ENCODE peak calls at places on chromosome 1, in six cellular contexts. One of them, this sample, is unnamed. For H3K27me3 and H3K4me1, the result is how much of the 10 kb centered on the place peaks cover.

GRCh38 chr1:153670859-153671622 is at the start of gene ILF2:
- DNase-seq in tibial artery: peak
- DNase-seq in heart left ventricle: peak
- DNase-seq in DND-41: peak
- DNase-seq in IMR-90: peak
- DNase-seq in fibroblast of lung: peak
- DNase-seq in this sample: peak

GRCh38 chr1:23864801-23865542 is 3.1 kb downstream of the FUCA1 start:
- DNase-seq in heart left ventricle: no peak
- DNase-seq in tibial artery: no peak
- DNase-seq in IMR-90: no peak
- DNase-seq in DND-41: no peak
- DNase-seq in fibroblast of lung: no peak
- DNase-seq in this sample: no peak

GRCh38 chr1:220123889-220124288 is 30.0 kb downstream of the IARS2 start:
- DNase-seq in IMR-90: no peak
- DNase-seq in fibroblast of lung: no peak
- DNase-seq in tibial artery: no peak
- DNase-seq in heart left ventricle: no peak
- DNase-seq in DND-41: peak
- DNase-seq in this sample: peak

GRCh38 chr1:162976628-162977027 is 92.5 kb upstream of the RGS4 start:
- DNase-seq in fibroblast of lung: no peak
- DNase-seq in IMR-90: no peak
- DNase-seq in heart left ventricle: no peak
- DNase-seq in DND-41: no peak
- DNase-seq in tibial artery: no peak
- DNase-seq in this sample: no peak

GRCh38 chr1:57033222-57034019 is 67.6 kb upstream of the C8B start:
- DNase-seq in tibial artery: no peak
- DNase-seq in IMR-90: no peak
- DNase-seq in heart left ventricle: no peak
- DNase-seq in fibroblast of lung: no peak
- DNase-seq in DND-41: no peak
- DNase-seq in this sample: no peak

GRCh38 chr1:203148127-203148526 is 20.6 kb downstream of the ADORA1 start:
- DNase-seq in IMR-90: no peak
- DNase-seq in tibial artery: no peak
- DNase-seq in heart left ventricle: no peak
- DNase-seq in DND-41: no peak
- DNase-seq in fibroblast of lung: no peak
- DNase-seq in this sample: no peak

GRCh38 chr1:172206256-172206655 is 214.2 kb upstream of the C1orf105 start:
- DNase-seq in IMR-90: no peak
- DNase-seq in fibroblast of lung: no peak
- DNase-seq in heart left ventricle: no peak
- DNase-seq in DND-41: no peak
- DNase-seq in tibial artery: no peak
- DNase-seq in this sample: no peak

GRCh38 chr1:22317231-22317919 is 134.3 kb upstream of the ZBTB40 start:
- DNase-seq in IMR-90: no peak
- DNase-seq in tibial artery: no peak
- DNase-seq in DND-41: peak
- DNase-seq in heart left ventricle: no peak
- DNase-seq in fibroblast of lung: no peak
- DNase-seq in this sample: peak

GRCh38 chr1:226568077-226568831 is 19.7 kb downstream of the STUM start:
- DNase-seq in IMR-90: no peak
- DNase-seq in heart left ventricle: no peak
- DNase-seq in DND-41: no peak
- DNase-seq in fibroblast of lung: no peak
- DNase-seq in tibial artery: no peak
- DNase-seq in this sample: no peak

GRCh38 chr1:155015527-155016230 is 13.1 kb downstream of the ZBTB7B start:
- DNase-seq in DND-41: no peak
- DNase-seq in tibial artery: no peak
- DNase-seq in IMR-90: no peak
- DNase-seq in fibroblast of lung: no peak
- DNase-seq in heart left ventricle: no peak
- DNase-seq in this sample: no peak

GRCh38 chr1:166948856-166949350 is 26.4 kb downstream of the ILDR2 start:
- DNase-seq in heart left ventricle: no peak
- DNase-seq in IMR-90: no peak
- DNase-seq in fibroblast of lung: no peak
- DNase-seq in tibial artery: no peak
- DNase-seq in DND-41: no peak
- DNase-seq in this sample: no peak

GRCh38 chr1:117572546-117572945 is 33.3 kb upstream of the TENT5C start:
- DNase-seq in tibial artery: no peak
- DNase-seq in IMR-90: no peak
- DNase-seq in fibroblast of lung: no peak
- DNase-seq in heart left ventricle: no peak
- DNase-seq in DND-41: peak
- DNase-seq in this sample: peak

GRCh38 chr1:221012087-221012486 is 132.8 kb downstream of the HLX start:
- DNase-seq in IMR-90: no peak
- DNase-seq in DND-41: no peak
- DNase-seq in heart left ventricle: no peak
- DNase-seq in tibial artery: no peak
- DNase-seq in fibroblast of lung: no peak
- DNase-seq in this sample: no peak

GRCh38 chr1:33146038-33146437 is 35.8 kb downstream of the TRIM62 start:
- DNase-seq in fibroblast of lung: no peak
- DNase-seq in IMR-90: no peak
- DNase-seq in heart left ventricle: no peak
- DNase-seq in tibial artery: no peak
- DNase-seq in DND-41: no peak
- DNase-seq in this sample: no peak

GRCh38 chr1:78839704-78840277 is 166.7 kb downstream of the ADGRL4 start:
- DNase-seq in DND-41: peak
- DNase-seq in fibroblast of lung: peak
- DNase-seq in heart left ventricle: no peak
- DNase-seq in tibial artery: peak
- DNase-seq in IMR-90: peak
- DNase-seq in this sample: no peak

GRCh38 chr1:208510192-208510952 is 266.2 kb upstream of the PLXNA2 start:
- DNase-seq in heart left ventricle: no peak
- DNase-seq in tibial artery: no peak
- DNase-seq in IMR-90: no peak
- DNase-seq in fibroblast of lung: peak
- DNase-seq in DND-41: no peak
- DNase-seq in this sample: no peak

GRCh38 chr1:60745444-60745843 is 336.9 kb upstream of the NFIA start:
- DNase-seq in fibroblast of lung: no peak
- DNase-seq in heart left ventricle: no peak
- DNase-seq in IMR-90: no peak
- DNase-seq in DND-41: no peak
- DNase-seq in tibial artery: no peak
- DNase-seq in this sample: no peak

GRCh38 chr1:220363196-220363831 is 91.1 kb upstream of the RAB3GAP2 start:
- DNase-seq in fibroblast of lung: no peak
- DNase-seq in tibial artery: no peak
- DNase-seq in IMR-90: no peak
- DNase-seq in heart left ventricle: no peak
- DNase-seq in DND-41: no peak
- DNase-seq in this sample: no peak

GRCh38 chr1:17193222-17194132 is 11.5 kb upstream of the PADI1 start:
- DNase-seq in DND-41: no peak
- DNase-seq in fibroblast of lung: no peak
- DNase-seq in tibial artery: no peak
- DNase-seq in heart left ventricle: no peak
- DNase-seq in IMR-90: no peak
- DNase-seq in this sample: no peak

GRCh38 chr1:157580179-157580827 is 17.6 kb downstream of the FCRL4 start:
- DNase-seq in IMR-90: peak
- DNase-seq in heart left ventricle: no peak
- DNase-seq in fibroblast of lung: peak
- DNase-seq in tibial artery: no peak
- DNase-seq in DND-41: peak
- DNase-seq in this sample: peak
- H3K27me3 ChIP-seq in IMR-90: under half
- H3K27me3 ChIP-seq in heart left ventricle: under half
- H3K27me3 ChIP-seq in fibroblast of lung: under half
- H3K27me3 ChIP-seq in tibial artery: under half
- H3K27me3 ChIP-seq in DND-41: under half
- H3K27me3 ChIP-seq in this sample: under half

DNA sequence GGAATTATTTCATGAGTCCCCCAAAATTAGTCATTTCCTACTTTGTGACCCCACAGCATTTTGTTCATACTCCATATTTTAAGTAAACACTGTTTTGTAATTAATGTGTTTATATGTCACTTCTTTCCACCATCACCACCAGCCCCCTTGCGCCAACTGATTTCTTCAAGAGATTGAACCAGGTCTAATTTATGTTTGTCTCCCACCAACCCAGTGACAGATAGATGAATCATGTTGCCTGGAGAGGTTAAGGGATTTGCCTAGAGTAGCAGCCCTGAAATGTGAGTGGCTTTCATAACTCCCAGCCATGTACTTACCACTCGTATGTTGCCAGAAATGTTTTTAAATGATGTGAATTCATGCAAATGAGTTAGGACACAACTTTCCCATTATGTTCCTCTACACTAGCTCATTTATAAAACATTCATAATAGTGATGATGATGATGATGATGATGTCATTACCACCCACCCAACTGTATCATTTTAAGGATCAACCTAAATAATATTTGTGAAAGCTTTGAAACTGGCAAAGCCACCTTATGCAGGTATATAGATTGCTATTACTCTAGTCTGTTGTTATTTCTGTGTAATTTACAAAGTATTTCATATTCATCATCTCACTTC is 86.9 kb downstream of the LRRC8D start:
- DNase-seq in IMR-90: peak
- DNase-seq in fibroblast of lung: peak
- DNase-seq in heart left ventricle: no peak
- DNase-seq in DND-41: no peak
- DNase-seq in tibial artery: no peak
- DNase-seq in this sample: no peak
- H3K4me1 ChIP-seq in IMR-90: under half
- H3K4me1 ChIP-seq in fibroblast of lung: half or more
- H3K4me1 ChIP-seq in heart left ventricle: under half
- H3K4me1 ChIP-seq in DND-41: under half
- H3K4me1 ChIP-seq in tibial artery: under half
- H3K4me1 ChIP-seq in this sample: under half

GRCh38 chr1:31414692-31415370 is 1.8 kb downstream of the SERINC2 start:
- DNase-seq in fibroblast of lung: no peak
- DNase-seq in heart left ventricle: no peak
- DNase-seq in DND-41: no peak
- DNase-seq in tibial artery: no peak
- DNase-seq in IMR-90: no peak
- DNase-seq in this sample: no peak
- H3K27me3 ChIP-seq in fibroblast of lung: under half
- H3K27me3 ChIP-seq in heart left ventricle: under half
- H3K27me3 ChIP-seq in DND-41: under half
- H3K27me3 ChIP-seq in tibial artery: under half
- H3K27me3 ChIP-seq in IMR-90: under half
- H3K27me3 ChIP-seq in this sample: under half

GRCh38 chr1:151143986-151144385 is 2.4 kb downstream of the SEMA6C start:
- DNase-seq in DND-41: no peak
- DNase-seq in fibroblast of lung: no peak
- DNase-seq in IMR-90: no peak
- DNase-seq in tibial artery: no peak
- DNase-seq in heart left ventricle: no peak
- DNase-seq in this sample: no peak

GRCh38 chr1:151143057-151143435 is 3.4 kb downstream of the SEMA6C start:
- DNase-seq in DND-41: no peak
- DNase-seq in tibial artery: no peak
- DNase-seq in IMR-90: no peak
- DNase-seq in fibroblast of lung: no peak
- DNase-seq in heart left ventricle: no peak
- DNase-seq in this sample: no peak

GRCh38 chr1:151144474-151145157 is 1.8 kb downstream of the SEMA6C start:
- DNase-seq in heart left ventricle: no peak
- DNase-seq in fibroblast of lung: no peak
- DNase-seq in DND-41: no peak
- DNase-seq in IMR-90: no peak
- DNase-seq in tibial artery: no peak
- DNase-seq in this sample: no peak

GRCh38 chr1:151145158-151146071 is 1.0 kb downstream of the SEMA6C start:
- DNase-seq in fibroblast of lung: peak
- DNase-seq in tibial artery: peak
- DNase-seq in DND-41: no peak
- DNase-seq in heart left ventricle: peak
- DNase-seq in IMR-90: no peak
- DNase-seq in this sample: peak

DNA sequence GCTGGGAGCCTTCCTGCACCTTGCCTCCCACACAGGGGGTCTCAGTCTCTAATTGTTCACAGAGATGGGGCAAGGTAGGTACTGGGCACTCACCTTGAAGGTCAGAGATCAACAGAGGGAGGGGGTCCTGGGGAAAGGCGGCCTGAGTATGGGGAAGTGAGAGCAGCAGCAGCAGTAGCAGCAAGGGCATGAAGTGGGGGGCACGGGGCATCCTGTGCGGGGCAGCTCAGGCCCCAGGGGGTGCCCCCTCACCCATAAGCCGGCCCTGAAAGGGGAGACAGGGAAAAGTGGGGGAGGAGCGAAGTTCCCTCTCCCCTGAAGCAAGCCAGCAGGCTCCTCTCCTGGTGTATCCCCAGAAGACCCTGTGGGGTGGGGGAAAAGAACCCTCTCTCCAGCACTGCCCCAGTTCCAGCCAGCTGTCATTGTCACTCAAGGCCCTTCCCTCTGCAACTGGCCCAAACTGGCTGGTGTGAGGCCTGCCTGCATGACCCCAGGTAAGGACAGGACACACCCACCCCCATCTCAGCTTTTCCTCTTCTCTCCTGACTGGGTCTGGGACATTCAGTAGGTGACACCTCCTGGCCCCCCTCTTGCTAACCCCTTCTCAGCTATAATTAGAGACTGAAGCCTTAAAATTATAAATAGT is 3.9 kb downstream of the SEMA6C start:
- DNase-seq in DND-41: no peak
- DNase-seq in tibial artery: no peak
- DNase-seq in heart left ventricle: peak
- DNase-seq in fibroblast of lung: no peak
- DNase-seq in IMR-90: no peak
- DNase-seq in this sample: no peak
- H3K4me1 ChIP-seq in DND-41: under half
- H3K4me1 ChIP-seq in tibial artery: under half
- H3K4me1 ChIP-seq in heart left ventricle: under half
- H3K4me1 ChIP-seq in fibroblast of lung: under half
- H3K4me1 ChIP-seq in IMR-90: under half
- H3K4me1 ChIP-seq in this sample: under half

DNA sequence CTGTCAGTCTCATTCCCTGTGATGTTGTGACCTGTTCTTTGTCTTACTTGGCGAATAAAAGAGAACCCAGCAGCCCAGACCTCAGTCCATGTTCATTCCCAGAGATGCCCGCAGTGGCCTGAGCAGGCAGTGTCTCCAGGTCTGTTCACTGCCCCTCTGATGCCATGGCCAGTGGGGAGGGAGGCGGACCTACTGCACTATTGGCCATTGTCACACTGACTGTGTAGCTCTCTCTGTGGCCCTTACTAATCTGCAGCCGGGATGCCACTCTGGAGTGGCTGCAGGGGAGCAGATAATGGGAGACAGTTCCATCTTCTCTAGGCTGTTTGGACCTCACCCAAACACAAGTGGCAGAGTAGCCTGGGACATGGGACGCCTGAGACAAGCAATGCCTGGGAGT is 26.5 kb downstream of the DMBX1 start:
- DNase-seq in fibroblast of lung: no peak
- DNase-seq in IMR-90: no peak
- DNase-seq in tibial artery: no peak
- DNase-seq in DND-41: no peak
- DNase-seq in heart left ventricle: no peak
- DNase-seq in this sample: no peak
- H3K27me3 ChIP-seq in fibroblast of lung: under half
- H3K27me3 ChIP-seq in IMR-90: half or more
- H3K27me3 ChIP-seq in tibial artery: under half
- H3K27me3 ChIP-seq in DND-41: under half
- H3K27me3 ChIP-seq in heart left ventricle: under half
- H3K27me3 ChIP-seq in this sample: under half